ENCODE peak calls at places on chromosome 14, in ten cellular contexts. W is upper lobe of left lung, J is adrenal gland, X is heart left ventricle, L is endothelial cell of umbilical vein, Q is prostate gland, G is Peyer's patch, M is suprapubic skin, I is ovary, F is IMR-90. O is an unnamed sample.

GRCh38 chr14:61462566-61463195 is 141.3 kb downstream of the PRKCH start:
- DNase-seq in Q (no peak), J (no peak), L (peak), I (no peak), F (peak), W (no peak), X (no peak), M (no peak), G (no peak), O (no peak)

GRCh38 chr14:36666416-36667206 is 5.0 kb downstream of the PAX9 start:
- DNase-seq in G (no peak), F (no peak), I (no peak), Q (no peak), X (no peak), M (no peak), L (no peak), J (no peak), W (peak), O (no peak)

GRCh38 chr14:95261616-95262510 is 57.8 kb downstream of the CLMN start:
- DNase-seq in G (no peak), X (peak), L (no peak), F (no peak), I (no peak), M (peak), J (no peak), W (peak), Q (peak), O (peak)

GRCh38 chr14:98433436-98433835 is 838.6 kb downstream of the BCL11B start:
- DNase-seq in J (no peak), I (no peak), W (no peak), L (no peak), F (no peak), X (no peak), M (no peak), Q (no peak), G (no peak), O (no peak)

GRCh38 chr14:61553730-61554641 is 141.3 kb upstream of the HIF1A start:
- DNase-seq in M (no peak), J (peak), G (no peak), F (peak), Q (no peak), W (no peak), I (no peak), X (no peak), L (no peak), O (no peak)

GRCh38 chr14:34875031-34875922 is at the start of gene BAZ1A:
- DNase-seq in F (peak), J (peak), G (peak), I (peak), L (peak), X (peak), M (peak), Q (peak), W (peak), O (peak)

GRCh38 chr14:29558516-29558915 is 369.1 kb downstream of the PRKD1 start:
- DNase-seq in Q (no peak), X (no peak), L (no peak), G (no peak), I (no peak), J (no peak), F (peak), W (no peak), M (no peak), O (no peak)

GRCh38 chr14:58950555-58950954 is 237.9 kb upstream of the DAAM1 start:
- DNase-seq in L (no peak), J (no peak), I (no peak), W (no peak), Q (no peak), F (no peak), M (no peak), G (no peak), X (no peak), O (no peak)

GRCh38 chr14:73757876-73758391 is 43.8 kb upstream of the PNMA1 start:
- DNase-seq in F (no peak), I (no peak), W (no peak), G (no peak), Q (no peak), J (no peak), M (no peak), L (no peak), X (no peak), O (no peak)

GRCh38 chr14:100165825-100166520 is 6.5 kb upstream of the DEGS2 start:
- DNase-seq in G (peak), J (no peak), F (no peak), W (no peak), I (no peak), L (no peak), M (no peak), X (no peak), Q (no peak), O (no peak)

GRCh38 chr14:84937044-84937443 is 592.9 kb upstream of the FLRT2 start:
- DNase-seq in X (no peak), L (no peak), W (no peak), G (no peak), F (no peak), J (no peak), M (no peak), I (no peak), Q (no peak), O (no peak)

GRCh38 chr14:79369359-79370332 is 841.7 kb downstream of the DIO2 start:
- DNase-seq in W (no peak), L (peak), M (no peak), F (peak), Q (no peak), G (no peak), X (no peak), J (peak), I (no peak), O (no peak)

GRCh38 chr14:31895206-31895605 is 181.9 kb upstream of the ARHGAP5 start:
- DNase-seq in W (no peak), Q (no peak), J (no peak), F (peak), M (no peak), G (no peak), X (no peak), I (no peak), L (no peak), O (no peak)

GRCh38 chr14:102222751-102223150 is 82.2 kb downstream of the MOK start:
- DNase-seq in W (no peak), G (no peak), M (no peak), L (no peak), J (no peak), Q (no peak), X (no peak), I (no peak), F (no peak), O (no peak)

GRCh38 chr14:31400031-31400638 is 20.2 kb downstream of the HEATR5A start:
- DNase-seq in W (no peak), X (no peak), G (no peak), F (no peak), M (no peak), Q (no peak), I (no peak), L (no peak), J (no peak), O (no peak)

GRCh38 chr14:93064411-93065271 is 51.1 kb downstream of the ITPK1 start:
- DNase-seq in W (peak), F (peak), X (peak), M (no peak), G (no peak), Q (no peak), J (no peak), L (no peak), I (no peak), O (no peak)

GRCh38 chr14:94322648-94323570 is at the start of gene SERPINA6:
- DNase-seq in W (peak), G (no peak), M (no peak), F (peak), L (no peak), I (no peak), J (no peak), X (no peak), Q (no peak), O (no peak)

GRCh38 chr14:37275963-37276362 is 78.2 kb downstream of the MIPOL1 start:
- DNase-seq in G (no peak), M (no peak), I (no peak), Q (no peak), J (no peak), X (no peak), W (no peak), L (no peak), F (no peak), O (no peak)

GRCh38 chr14:22769369-22769768 is 2.9 kb downstream of the OXA1L start:
- DNase-seq in F (no peak), I (no peak), M (no peak), J (no peak), G (no peak), X (no peak), Q (no peak), L (no peak), W (no peak), O (no peak)

GRCh38 chr14:69629225-69630127 is 18.1 kb downstream of the SUSD6 start:
- DNase-seq in L (no peak), I (no peak), Q (no peak), X (no peak), J (no peak), M (no peak), G (no peak), W (no peak), F (peak), O (no peak)
- H3K4me3 ChIP-seq in L (no peak), I (no peak), Q (no peak), X (no peak), J (no peak), M (no peak), G (no peak), W (no peak), F (no peak), O (no peak)

DNA sequence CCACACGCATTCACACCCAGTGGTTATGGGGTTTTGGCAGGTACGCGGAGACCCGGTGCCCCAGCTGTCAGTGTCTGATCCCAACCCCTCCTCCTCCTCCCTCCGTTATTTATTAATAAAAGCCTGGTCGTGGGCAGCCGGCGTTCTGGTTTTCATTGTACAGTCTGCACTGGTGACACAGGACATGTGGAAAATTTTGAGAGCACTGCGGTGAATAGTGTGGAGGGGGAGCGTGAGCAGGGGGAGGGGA is 11.5 kb upstream of the IRF2BPL start:
- DNase-seq in F (no peak), X (no peak), I (no peak), L (no peak), G (no peak), J (no peak), W (no peak), Q (no peak), M (no peak), O (no peak)
- TF ChIP-seq POLR2A in F (no peak), X (no peak), I (peak), L (no peak), G (peak), J (peak), W (no peak), Q (no peak), M (no peak), O (peak)

GRCh38 chr14:50531595-50532501 is 521 bp downstream of the MAP4K5 start:
- DNase-seq in L (peak), J (peak), I (peak), W (peak), X (peak), M (peak), Q (peak), G (peak), F (peak), O (peak)

GRCh38 chr14:50533314-50533705 is 941 bp upstream of the MAP4K5 start:
- DNase-seq in I (no peak), J (no peak), M (no peak), L (no peak), X (no peak), W (no peak), F (no peak), Q (no peak), G (no peak), O (no peak)

GRCh38 chr14:50532502-50533313 is at the start of gene MAP4K5:
- DNase-seq in M (peak), Q (peak), L (peak), I (peak), X (peak), G (peak), J (peak), W (peak), F (peak), O (peak)

GRCh38 chr14:50534998-50535397 is 2.6 kb upstream of the MAP4K5 start:
- DNase-seq in W (no peak), G (no peak), I (no peak), J (no peak), F (no peak), Q (no peak), L (no peak), M (no peak), X (no peak), O (no peak)

DNA sequence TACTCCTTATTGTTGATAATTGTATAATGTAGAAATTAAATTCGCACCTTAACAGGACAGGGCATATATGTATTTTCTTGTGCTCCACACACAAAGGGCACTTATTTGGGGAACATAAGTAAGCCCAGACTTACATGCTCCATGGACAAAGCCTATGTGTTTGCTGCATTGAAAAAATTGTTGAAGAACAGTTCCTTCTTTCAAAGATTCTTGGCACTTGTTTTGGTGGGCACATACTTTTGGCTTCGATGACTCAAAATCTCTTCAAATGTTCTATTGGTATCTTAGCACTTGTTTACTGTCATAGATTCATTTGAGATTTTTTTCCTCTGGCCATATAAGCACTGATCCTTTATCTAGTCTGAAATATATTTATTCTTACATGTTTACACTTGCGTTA is 1.4 kb upstream of the MAP4K5 start:
- DNase-seq in M (no peak), J (no peak), X (no peak), Q (no peak), F (peak), G (no peak), I (no peak), W (no peak), L (no peak), O (no peak)
- H3K4me3 ChIP-seq in M (peak), J (no peak), X (no peak), Q (no peak), F (no peak), G (peak), I (no peak), W (no peak), L (no peak), O (no peak)

GRCh38 chr14:25274529-25274928 is 224.6 kb upstream of the STXBP6 start:
- DNase-seq in J (no peak), F (no peak), L (no peak), Q (no peak), G (no peak), M (no peak), I (no peak), X (no peak), W (no peak), O (no peak)
- TF ChIP-seq POLR2A in J (no peak), F (no peak), L (no peak), Q (no peak), G (no peak), M (no peak), I (no peak), X (no peak), W (no peak), O (no peak)

DNA sequence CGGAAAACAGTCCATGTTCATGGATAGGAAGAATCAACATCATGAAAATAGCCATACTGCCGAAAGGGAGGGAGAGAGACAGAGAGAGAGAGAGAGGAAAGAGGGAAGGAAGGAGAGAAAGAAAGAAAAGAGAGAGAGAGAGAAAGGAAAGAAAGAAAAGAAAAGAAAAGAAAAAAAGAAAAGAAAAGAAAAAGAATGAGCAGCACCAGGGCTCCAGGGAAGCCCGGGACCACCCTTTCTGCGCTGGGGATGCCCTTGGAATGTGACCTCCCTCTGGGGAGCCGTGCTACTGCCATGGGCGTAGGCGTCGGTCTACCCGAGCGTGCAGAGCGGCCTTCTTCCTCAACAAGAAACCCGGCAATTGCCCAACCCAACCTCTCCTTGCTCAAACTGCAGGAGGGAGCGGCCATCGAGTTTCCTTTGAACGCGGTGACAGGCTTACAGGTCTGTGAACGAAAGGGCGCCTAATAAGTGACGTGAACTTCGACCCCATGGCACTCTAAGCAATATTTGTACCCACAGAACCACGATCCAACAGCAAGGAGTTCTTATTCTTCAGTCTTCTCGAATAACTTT is 16.9 kb downstream of the OR6S1 start:
- DNase-seq in X (peak), Q (peak), J (peak), G (peak), F (peak), I (peak), M (peak), L (no peak), W (no peak), O (peak)
- H3K4me3 ChIP-seq in X (peak), Q (no peak), J (no peak), G (peak), F (peak), I (no peak), M (peak), L (peak), W (peak), O (peak)

DNA sequence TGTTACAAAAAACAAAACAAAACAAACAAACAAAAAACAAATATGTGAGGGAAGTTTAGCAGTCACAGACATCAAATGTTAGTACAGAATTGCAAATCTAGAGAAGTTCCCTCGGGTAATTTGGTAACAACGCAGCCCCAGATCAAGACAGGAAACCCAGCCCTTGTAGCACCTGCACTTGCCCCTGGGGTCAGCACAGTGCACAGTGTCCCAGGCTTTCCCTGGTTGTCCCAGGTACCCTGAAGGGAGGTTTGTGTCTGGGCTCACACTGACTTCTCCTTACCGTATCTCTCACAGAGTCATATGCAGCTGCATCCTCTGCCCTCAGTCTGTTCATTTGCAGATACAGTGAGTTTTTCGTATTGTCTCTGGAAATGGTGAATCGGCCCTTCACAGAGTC is 528.9 kb downstream of the TMEM121 start:
- DNase-seq in G (no peak), J (no peak), L (no peak), I (no peak), M (no peak), Q (no peak), X (no peak), F (no peak), W (no peak), O (no peak)
- TF ChIP-seq POLR2A in G (no peak), J (no peak), L (no peak), I (no peak), M (no peak), Q (no peak), X (no peak), F (no peak), W (no peak), O (no peak)

DNA sequence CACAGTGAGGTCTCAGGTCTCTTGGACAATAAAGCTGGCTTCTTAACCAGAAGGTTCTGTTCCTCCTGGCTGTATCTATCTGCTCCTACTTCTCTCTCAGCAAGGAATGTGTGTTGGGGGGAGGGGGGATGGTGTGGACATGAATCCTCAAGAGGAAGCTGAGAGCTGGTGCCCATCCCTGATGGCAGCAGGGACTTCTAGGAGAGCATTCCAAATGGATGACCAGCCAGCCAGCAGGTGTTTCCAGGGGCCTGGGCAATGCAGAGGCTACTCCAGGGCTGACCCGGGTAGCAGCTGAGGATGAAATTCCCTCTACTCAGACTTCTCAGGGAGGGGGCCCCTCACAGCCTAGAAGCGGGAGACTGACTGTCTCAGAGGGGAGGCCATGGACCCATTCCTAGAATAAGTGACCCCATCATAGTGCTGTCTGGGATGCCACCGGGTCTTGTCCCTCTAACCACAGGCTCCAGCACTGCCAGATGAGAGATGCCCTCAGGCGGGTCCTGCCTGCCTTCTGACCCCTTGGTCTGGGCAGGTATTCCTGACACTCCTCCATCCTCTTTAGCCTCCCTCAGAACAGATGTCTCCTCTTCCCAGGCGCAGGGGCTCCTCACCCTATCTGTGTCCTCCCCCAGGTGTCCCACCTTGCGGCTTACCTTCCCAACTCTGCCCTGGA is 1.2 kb downstream of the RAB15 start:
- DNase-seq in X (no peak), M (no peak), Q (no peak), F (peak), L (peak), J (no peak), G (no peak), I (no peak), W (no peak), O (no peak)
- H3K4me3 ChIP-seq in X (peak), M (peak), Q (peak), F (no peak), L (peak), J (no peak), G (peak), I (peak), W (peak), O (peak)

GRCh38 chr14:77474763-77475162 is 16.9 kb downstream of the AHSA1 start:
- DNase-seq in W (no peak), Q (no peak), J (no peak), I (no peak), X (no peak), F (no peak), G (no peak), L (no peak), M (no peak), O (no peak)

GRCh38 chr14:77470192-77470870 is 12.4 kb downstream of the AHSA1 start:
- DNase-seq in M (no peak), J (no peak), X (no peak), F (no peak), L (no peak), I (no peak), Q (peak), G (no peak), W (no peak), O (no peak)

GRCh38 chr14:77467801-77468200 is 9.9 kb downstream of the AHSA1 start:
- DNase-seq in G (no peak), I (no peak), L (no peak), F (no peak), M (no peak), Q (no peak), X (no peak), W (no peak), J (peak), O (no peak)

GRCh38 chr14:77469041-77469440 is 11.1 kb downstream of the AHSA1 start:
- DNase-seq in M (no peak), G (no peak), Q (no peak), I (no peak), F (no peak), L (no peak), X (no peak), W (no peak), J (no peak), O (no peak)

DNA sequence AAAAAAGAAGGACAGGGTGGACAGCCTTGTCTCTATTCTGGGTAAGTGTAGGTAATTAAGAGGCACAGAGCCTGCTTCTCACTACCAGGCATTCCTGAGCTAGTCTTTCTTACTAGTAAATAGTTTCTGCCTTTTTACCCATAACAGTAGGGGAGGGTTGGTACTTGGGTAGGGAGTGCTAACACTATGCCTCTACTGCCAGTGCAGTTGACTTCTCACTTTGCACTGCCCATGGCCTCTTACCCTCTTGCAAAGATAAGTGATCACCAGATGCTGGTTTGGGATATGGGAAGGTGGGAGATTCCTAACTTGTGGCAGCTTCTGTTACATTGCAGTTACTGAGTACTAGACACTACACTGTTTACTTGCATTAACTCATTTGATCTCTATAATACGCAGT is 11.6 kb downstream of the AHSA1 start:
- DNase-seq in M (no peak), Q (no peak), I (no peak), F (no peak), J (no peak), X (no peak), L (no peak), W (no peak), G (no peak), O (no peak)
- TF ChIP-seq POLR2A in M (no peak), Q (no peak), I (no peak), F (no peak), J (no peak), X (no peak), L (no peak), W (no peak), G (no peak), O (no peak)

GRCh38 chr14:74954232-74954946 is 1.0 kb downstream of the PGF start:
- DNase-seq in X (no peak), L (peak), W (peak), M (no peak), Q (no peak), F (no peak), I (no peak), G (no peak), J (no peak), O (no peak)
- H3K4me3 ChIP-seq in X (peak), L (peak), W (peak), M (peak), Q (peak), F (no peak), I (peak), G (peak), J (no peak), O (peak)

O was measured in gastrocnemius medialis.